ENCODE peak calls at places on chromosomes 12 and 14, in eight cellular contexts. One of them, this sample, is unnamed.

GRCh38 chr12:80040075-80040738 is 59.1 kb upstream of the OTOGL start:
- DNase-seq in fibroblast of the conjunctiva: no peak
- DNase-seq in IMR-90: peak; percentile 49
- DNase-seq in naive thymus-derived CD4-positive, alpha-beta T cell: no peak
- DNase-seq in stimulated activated CD8-positive, alpha-beta memory T cell treated with anti-CD3 and anti-CD28 coated beads, Interleukin-15, amount 100 ng/mL, for 24 hours: no peak
- DNase-seq in stimulated activated naive CD8-positive, alpha-beta T cell treated with anti-CD3 and anti-CD28 coated beads, Interleukin-15, Interleukin-2, amounts not matched to agents 100 U/mL and 50 U/mL, for 24 hours: no peak
- DNase-seq in HCT116: no peak
- DNase-seq in omental fat pad: no peak
- DNase-seq in this sample: no peak

GRCh38 chr14:73729015-73729330 is 14.8 kb upstream of the PNMA1 start:
- DNase-seq in IMR-90: no peak
- DNase-seq in naive thymus-derived CD4-positive, alpha-beta T cell: no peak
- DNase-seq in HCT116: no peak
- DNase-seq in stimulated activated naive CD8-positive, alpha-beta T cell treated with anti-CD3 and anti-CD28 coated beads, Interleukin-15, Interleukin-2, amounts not matched to agents 100 U/mL and 50 U/mL, for 24 hours: no peak
- DNase-seq in fibroblast of the conjunctiva: no peak
- DNase-seq in omental fat pad: no peak
- DNase-seq in stimulated activated CD8-positive, alpha-beta memory T cell treated with anti-CD3 and anti-CD28 coated beads, Interleukin-15, amount 100 ng/mL, for 24 hours: no peak
- DNase-seq in this sample: no peak

GRCh38 chr12:108271951-108272729 is 67.0 kb downstream of the CMKLR1 start:
- DNase-seq in naive thymus-derived CD4-positive, alpha-beta T cell: no peak
- DNase-seq in stimulated activated CD8-positive, alpha-beta memory T cell treated with anti-CD3 and anti-CD28 coated beads, Interleukin-15, amount 100 ng/mL, for 24 hours: no peak
- DNase-seq in stimulated activated naive CD8-positive, alpha-beta T cell treated with anti-CD3 and anti-CD28 coated beads, Interleukin-15, Interleukin-2, amounts not matched to agents 100 U/mL and 50 U/mL, for 24 hours: no peak
- DNase-seq in HCT116: no peak
- DNase-seq in fibroblast of the conjunctiva: no peak
- DNase-seq in omental fat pad: no peak
- DNase-seq in IMR-90: no peak
- DNase-seq in this sample: no peak

GRCh38 chr12:124715121-124715990 is 147.9 kb upstream of the NCOR2 start:
- DNase-seq in naive thymus-derived CD4-positive, alpha-beta T cell: no peak
- DNase-seq in omental fat pad: no peak
- DNase-seq in HCT116: no peak
- DNase-seq in IMR-90: peak; percentile 35
- DNase-seq in fibroblast of the conjunctiva: no peak
- DNase-seq in stimulated activated CD8-positive, alpha-beta memory T cell treated with anti-CD3 and anti-CD28 coated beads, Interleukin-15, amount 100 ng/mL, for 24 hours: no peak
- DNase-seq in stimulated activated naive CD8-positive, alpha-beta T cell treated with anti-CD3 and anti-CD28 coated beads, Interleukin-15, Interleukin-2, amounts not matched to agents 100 U/mL and 50 U/mL, for 24 hours: no peak
- DNase-seq in this sample: no peak

GRCh38 chr14:36949371-36949770 is 223.0 kb downstream of the SLC25A21 start:
- DNase-seq in stimulated activated CD8-positive, alpha-beta memory T cell treated with anti-CD3 and anti-CD28 coated beads, Interleukin-15, amount 100 ng/mL, for 24 hours: no peak
- DNase-seq in HCT116: no peak
- DNase-seq in omental fat pad: no peak
- DNase-seq in IMR-90: no peak
- DNase-seq in stimulated activated naive CD8-positive, alpha-beta T cell treated with anti-CD3 and anti-CD28 coated beads, Interleukin-15, Interleukin-2, amounts not matched to agents 100 U/mL and 50 U/mL, for 24 hours: no peak
- DNase-seq in fibroblast of the conjunctiva: no peak
- DNase-seq in naive thymus-derived CD4-positive, alpha-beta T cell: no peak
- DNase-seq in this sample: no peak

GRCh38 chr12:95004610-95005009 is 1.1 kb upstream of the NDUFA12 start:
- DNase-seq in naive thymus-derived CD4-positive, alpha-beta T cell: no peak
- DNase-seq in stimulated activated CD8-positive, alpha-beta memory T cell treated with anti-CD3 and anti-CD28 coated beads, Interleukin-15, amount 100 ng/mL, for 24 hours: no peak
- DNase-seq in IMR-90: peak; percentile 24
- DNase-seq in omental fat pad: no peak
- DNase-seq in stimulated activated naive CD8-positive, alpha-beta T cell treated with anti-CD3 and anti-CD28 coated beads, Interleukin-15, Interleukin-2, amounts not matched to agents 100 U/mL and 50 U/mL, for 24 hours: no peak
- DNase-seq in fibroblast of the conjunctiva: peak; percentile 36
- DNase-seq in HCT116: no peak
- DNase-seq in this sample: no peak

GRCh38 chr12:110780448-110780847 is 37.8 kb upstream of the PPP1CC start:
- DNase-seq in omental fat pad: no peak
- DNase-seq in stimulated activated CD8-positive, alpha-beta memory T cell treated with anti-CD3 and anti-CD28 coated beads, Interleukin-15, amount 100 ng/mL, for 24 hours: no peak
- DNase-seq in HCT116: no peak
- DNase-seq in naive thymus-derived CD4-positive, alpha-beta T cell: peak; percentile 67
- DNase-seq in stimulated activated naive CD8-positive, alpha-beta T cell treated with anti-CD3 and anti-CD28 coated beads, Interleukin-15, Interleukin-2, amounts not matched to agents 100 U/mL and 50 U/mL, for 24 hours: peak; percentile 38
- DNase-seq in fibroblast of the conjunctiva: no peak
- DNase-seq in IMR-90: no peak
- DNase-seq in this sample: no peak

GRCh38 chr12:111406474-111407370 is 999 bp downstream of the SH2B3 start:
- DNase-seq in fibroblast of the conjunctiva: no peak
- DNase-seq in IMR-90: no peak
- DNase-seq in naive thymus-derived CD4-positive, alpha-beta T cell: peak; percentile 71
- DNase-seq in HCT116: no peak
- DNase-seq in stimulated activated CD8-positive, alpha-beta memory T cell treated with anti-CD3 and anti-CD28 coated beads, Interleukin-15, amount 100 ng/mL, for 24 hours: no peak
- DNase-seq in stimulated activated naive CD8-positive, alpha-beta T cell treated with anti-CD3 and anti-CD28 coated beads, Interleukin-15, Interleukin-2, amounts not matched to agents 100 U/mL and 50 U/mL, for 24 hours: peak; percentile 72
- DNase-seq in omental fat pad: no peak
- DNase-seq in this sample: peak; percentile 79

GRCh38 chr12:108609535-108610335 is 11.9 kb upstream of the TMEM119 start:
- DNase-seq in stimulated activated naive CD8-positive, alpha-beta T cell treated with anti-CD3 and anti-CD28 coated beads, Interleukin-15, Interleukin-2, amounts not matched to agents 100 U/mL and 50 U/mL, for 24 hours: no peak
- DNase-seq in IMR-90: peak; percentile 85
- DNase-seq in stimulated activated CD8-positive, alpha-beta memory T cell treated with anti-CD3 and anti-CD28 coated beads, Interleukin-15, amount 100 ng/mL, for 24 hours: no peak
- DNase-seq in fibroblast of the conjunctiva: peak; percentile 85
- DNase-seq in naive thymus-derived CD4-positive, alpha-beta T cell: no peak
- DNase-seq in HCT116: no peak
- DNase-seq in omental fat pad: no peak
- DNase-seq in this sample: no peak

GRCh38 chr12:22173154-22173553 is 127.1 kb downstream of the CMAS start:
- DNase-seq in IMR-90: no peak
- DNase-seq in fibroblast of the conjunctiva: no peak
- DNase-seq in omental fat pad: no peak
- DNase-seq in stimulated activated CD8-positive, alpha-beta memory T cell treated with anti-CD3 and anti-CD28 coated beads, Interleukin-15, amount 100 ng/mL, for 24 hours: no peak
- DNase-seq in stimulated activated naive CD8-positive, alpha-beta T cell treated with anti-CD3 and anti-CD28 coated beads, Interleukin-15, Interleukin-2, amounts not matched to agents 100 U/mL and 50 U/mL, for 24 hours: no peak
- DNase-seq in naive thymus-derived CD4-positive, alpha-beta T cell: no peak
- DNase-seq in HCT116: no peak
- DNase-seq in this sample: no peak

GRCh38 chr14:31619440-31619839 is 58.2 kb downstream of the NUBPL start:
- DNase-seq in stimulated activated naive CD8-positive, alpha-beta T cell treated with anti-CD3 and anti-CD28 coated beads, Interleukin-15, Interleukin-2, amounts not matched to agents 100 U/mL and 50 U/mL, for 24 hours: no peak
- DNase-seq in naive thymus-derived CD4-positive, alpha-beta T cell: no peak
- DNase-seq in stimulated activated CD8-positive, alpha-beta memory T cell treated with anti-CD3 and anti-CD28 coated beads, Interleukin-15, amount 100 ng/mL, for 24 hours: no peak
- DNase-seq in omental fat pad: no peak
- DNase-seq in fibroblast of the conjunctiva: no peak
- DNase-seq in HCT116: no peak
- DNase-seq in IMR-90: no peak
- DNase-seq in this sample: no peak

GRCh38 chr14:102503576-102504224 is 5.9 kb downstream of the ANKRD9 start:
- DNase-seq in stimulated activated CD8-positive, alpha-beta memory T cell treated with anti-CD3 and anti-CD28 coated beads, Interleukin-15, amount 100 ng/mL, for 24 hours: no peak
- DNase-seq in naive thymus-derived CD4-positive, alpha-beta T cell: no peak
- DNase-seq in omental fat pad: no peak
- DNase-seq in fibroblast of the conjunctiva: no peak
- DNase-seq in HCT116: no peak
- DNase-seq in IMR-90: no peak
- DNase-seq in stimulated activated naive CD8-positive, alpha-beta T cell treated with anti-CD3 and anti-CD28 coated beads, Interleukin-15, Interleukin-2, amounts not matched to agents 100 U/mL and 50 U/mL, for 24 hours: no peak
- DNase-seq in this sample: no peak

GRCh38 chr14:48325486-48325885 is 650.1 kb upstream of the MDGA2 start:
- DNase-seq in stimulated activated naive CD8-positive, alpha-beta T cell treated with anti-CD3 and anti-CD28 coated beads, Interleukin-15, Interleukin-2, amounts not matched to agents 100 U/mL and 50 U/mL, for 24 hours: no peak
- DNase-seq in naive thymus-derived CD4-positive, alpha-beta T cell: no peak
- DNase-seq in omental fat pad: no peak
- DNase-seq in fibroblast of the conjunctiva: no peak
- DNase-seq in HCT116: no peak
- DNase-seq in IMR-90: peak; percentile 48
- DNase-seq in stimulated activated CD8-positive, alpha-beta memory T cell treated with anti-CD3 and anti-CD28 coated beads, Interleukin-15, amount 100 ng/mL, for 24 hours: no peak
- DNase-seq in this sample: no peak

GRCh38 chr12:54588110-54588831 is at the start of gene PPP1R1A:
- DNase-seq in HCT116: no peak
- DNase-seq in fibroblast of the conjunctiva: no peak
- DNase-seq in naive thymus-derived CD4-positive, alpha-beta T cell: no peak
- DNase-seq in stimulated activated CD8-positive, alpha-beta memory T cell treated with anti-CD3 and anti-CD28 coated beads, Interleukin-15, amount 100 ng/mL, for 24 hours: no peak
- DNase-seq in omental fat pad: no peak
- DNase-seq in IMR-90: no peak
- DNase-seq in stimulated activated naive CD8-positive, alpha-beta T cell treated with anti-CD3 and anti-CD28 coated beads, Interleukin-15, Interleukin-2, amounts not matched to agents 100 U/mL and 50 U/mL, for 24 hours: peak; percentile 7
- DNase-seq in this sample: no peak

GRCh38 chr12:1532796-1533195 is 61.6 kb downstream of the FBXL14 start:
- DNase-seq in IMR-90: no peak
- DNase-seq in stimulated activated naive CD8-positive, alpha-beta T cell treated with anti-CD3 and anti-CD28 coated beads, Interleukin-15, Interleukin-2, amounts not matched to agents 100 U/mL and 50 U/mL, for 24 hours: no peak
- DNase-seq in HCT116: no peak
- DNase-seq in naive thymus-derived CD4-positive, alpha-beta T cell: no peak
- DNase-seq in stimulated activated CD8-positive, alpha-beta memory T cell treated with anti-CD3 and anti-CD28 coated beads, Interleukin-15, amount 100 ng/mL, for 24 hours: no peak
- DNase-seq in omental fat pad: no peak
- DNase-seq in fibroblast of the conjunctiva: no peak
- DNase-seq in this sample: no peak

GRCh38 chr12:67362526-67362925 is 93.4 kb downstream of the CAND1 start:
- DNase-seq in naive thymus-derived CD4-positive, alpha-beta T cell: no peak
- DNase-seq in stimulated activated CD8-positive, alpha-beta memory T cell treated with anti-CD3 and anti-CD28 coated beads, Interleukin-15, amount 100 ng/mL, for 24 hours: no peak
- DNase-seq in HCT116: no peak
- DNase-seq in fibroblast of the conjunctiva: no peak
- DNase-seq in omental fat pad: no peak
- DNase-seq in stimulated activated naive CD8-positive, alpha-beta T cell treated with anti-CD3 and anti-CD28 coated beads, Interleukin-15, Interleukin-2, amounts not matched to agents 100 U/mL and 50 U/mL, for 24 hours: no peak
- DNase-seq in IMR-90: no peak
- DNase-seq in this sample: no peak

GRCh38 chr14:85214471-85214870 is 315.5 kb upstream of the FLRT2 start:
- DNase-seq in stimulated activated CD8-positive, alpha-beta memory T cell treated with anti-CD3 and anti-CD28 coated beads, Interleukin-15, amount 100 ng/mL, for 24 hours: no peak
- DNase-seq in HCT116: no peak
- DNase-seq in IMR-90: peak; percentile 28
- DNase-seq in omental fat pad: no peak
- DNase-seq in naive thymus-derived CD4-positive, alpha-beta T cell: no peak
- DNase-seq in fibroblast of the conjunctiva: no peak
- DNase-seq in stimulated activated naive CD8-positive, alpha-beta T cell treated with anti-CD3 and anti-CD28 coated beads, Interleukin-15, Interleukin-2, amounts not matched to agents 100 U/mL and 50 U/mL, for 24 hours: no peak
- DNase-seq in this sample: no peak

GRCh38 chr14:49992901-49993335 is 100.0 kb downstream of the ARF6 start:
- DNase-seq in stimulated activated CD8-positive, alpha-beta memory T cell treated with anti-CD3 and anti-CD28 coated beads, Interleukin-15, amount 100 ng/mL, for 24 hours: no peak
- DNase-seq in naive thymus-derived CD4-positive, alpha-beta T cell: peak; percentile 41
- DNase-seq in HCT116: no peak
- DNase-seq in omental fat pad: no peak
- DNase-seq in fibroblast of the conjunctiva: no peak
- DNase-seq in IMR-90: peak; percentile 91
- DNase-seq in stimulated activated naive CD8-positive, alpha-beta T cell treated with anti-CD3 and anti-CD28 coated beads, Interleukin-15, Interleukin-2, amounts not matched to agents 100 U/mL and 50 U/mL, for 24 hours: peak; percentile 69
- DNase-seq in this sample: no peak

GRCh38 chr12:52417742-52418141 is 11.6 kb upstream of the KRT82 start:
- DNase-seq in IMR-90: no peak
- DNase-seq in stimulated activated CD8-positive, alpha-beta memory T cell treated with anti-CD3 and anti-CD28 coated beads, Interleukin-15, amount 100 ng/mL, for 24 hours: no peak
- DNase-seq in HCT116: no peak
- DNase-seq in fibroblast of the conjunctiva: no peak
- DNase-seq in stimulated activated naive CD8-positive, alpha-beta T cell treated with anti-CD3 and anti-CD28 coated beads, Interleukin-15, Interleukin-2, amounts not matched to agents 100 U/mL and 50 U/mL, for 24 hours: no peak
- DNase-seq in omental fat pad: no peak
- DNase-seq in naive thymus-derived CD4-positive, alpha-beta T cell: no peak
- DNase-seq in this sample: no peak

GRCh38 chr12:92971869-92972524 is 42.9 kb upstream of the EEA1 start:
- DNase-seq in stimulated activated naive CD8-positive, alpha-beta T cell treated with anti-CD3 and anti-CD28 coated beads, Interleukin-15, Interleukin-2, amounts not matched to agents 100 U/mL and 50 U/mL, for 24 hours: no peak
- DNase-seq in naive thymus-derived CD4-positive, alpha-beta T cell: no peak
- DNase-seq in stimulated activated CD8-positive, alpha-beta memory T cell treated with anti-CD3 and anti-CD28 coated beads, Interleukin-15, amount 100 ng/mL, for 24 hours: no peak
- DNase-seq in HCT116: no peak
- DNase-seq in fibroblast of the conjunctiva: peak; percentile 66
- DNase-seq in omental fat pad: no peak
- DNase-seq in IMR-90: peak; percentile 86
- DNase-seq in this sample: no peak

GRCh38 chr12:95918194-95918993 is 24.0 kb downstream of the CCDC38 start:
- DNase-seq in IMR-90: peak; percentile 42
- DNase-seq in fibroblast of the conjunctiva: peak; percentile 36
- DNase-seq in naive thymus-derived CD4-positive, alpha-beta T cell: no peak
- DNase-seq in stimulated activated naive CD8-positive, alpha-beta T cell treated with anti-CD3 and anti-CD28 coated beads, Interleukin-15, Interleukin-2, amounts not matched to agents 100 U/mL and 50 U/mL, for 24 hours: peak; percentile 42
- DNase-seq in HCT116: peak; percentile 37
- DNase-seq in omental fat pad: no peak
- DNase-seq in stimulated activated CD8-positive, alpha-beta memory T cell treated with anti-CD3 and anti-CD28 coated beads, Interleukin-15, amount 100 ng/mL, for 24 hours: no peak
- DNase-seq in this sample: peak; percentile 44

GRCh38 chr14:51449666-51450061 is 202.0 kb upstream of the FRMD6 start:
- DNase-seq in naive thymus-derived CD4-positive, alpha-beta T cell: no peak
- DNase-seq in stimulated activated naive CD8-positive, alpha-beta T cell treated with anti-CD3 and anti-CD28 coated beads, Interleukin-15, Interleukin-2, amounts not matched to agents 100 U/mL and 50 U/mL, for 24 hours: no peak
- DNase-seq in HCT116: no peak
- DNase-seq in stimulated activated CD8-positive, alpha-beta memory T cell treated with anti-CD3 and anti-CD28 coated beads, Interleukin-15, amount 100 ng/mL, for 24 hours: no peak
- DNase-seq in omental fat pad: no peak
- DNase-seq in fibroblast of the conjunctiva: no peak
- DNase-seq in IMR-90: no peak
- DNase-seq in this sample: no peak

GRCh38 chr12:4211372-4211771 is 62.2 kb upstream of the CCND2 start:
- DNase-seq in fibroblast of the conjunctiva: no peak
- DNase-seq in stimulated activated CD8-positive, alpha-beta memory T cell treated with anti-CD3 and anti-CD28 coated beads, Interleukin-15, amount 100 ng/mL, for 24 hours: no peak
- DNase-seq in stimulated activated naive CD8-positive, alpha-beta T cell treated with anti-CD3 and anti-CD28 coated beads, Interleukin-15, Interleukin-2, amounts not matched to agents 100 U/mL and 50 U/mL, for 24 hours: no peak
- DNase-seq in IMR-90: no peak
- DNase-seq in naive thymus-derived CD4-positive, alpha-beta T cell: no peak
- DNase-seq in omental fat pad: no peak
- DNase-seq in HCT116: no peak
- DNase-seq in this sample: no peak

GRCh38 chr14:69933623-69934275 is 54.5 kb downstream of the SMOC1 start:
- DNase-seq in omental fat pad: no peak
- DNase-seq in stimulated activated CD8-positive, alpha-beta memory T cell treated with anti-CD3 and anti-CD28 coated beads, Interleukin-15, amount 100 ng/mL, for 24 hours: no peak
- DNase-seq in HCT116: no peak
- DNase-seq in naive thymus-derived CD4-positive, alpha-beta T cell: no peak
- DNase-seq in IMR-90: no peak
- DNase-seq in fibroblast of the conjunctiva: no peak
- DNase-seq in stimulated activated naive CD8-positive, alpha-beta T cell treated with anti-CD3 and anti-CD28 coated beads, Interleukin-15, Interleukin-2, amounts not matched to agents 100 U/mL and 50 U/mL, for 24 hours: no peak
- DNase-seq in this sample: no peak

GRCh38 chr14:21924479-21924878 is 250.9 kb upstream of the OR4E1 start:
- DNase-seq in fibroblast of the conjunctiva: no peak
- DNase-seq in stimulated activated naive CD8-positive, alpha-beta T cell treated with anti-CD3 and anti-CD28 coated beads, Interleukin-15, Interleukin-2, amounts not matched to agents 100 U/mL and 50 U/mL, for 24 hours: peak; percentile 53
- DNase-seq in naive thymus-derived CD4-positive, alpha-beta T cell: peak; percentile 32
- DNase-seq in HCT116: no peak
- DNase-seq in stimulated activated CD8-positive, alpha-beta memory T cell treated with anti-CD3 and anti-CD28 coated beads, Interleukin-15, amount 100 ng/mL, for 24 hours: no peak
- DNase-seq in omental fat pad: no peak
- DNase-seq in IMR-90: no peak
- DNase-seq in this sample: peak; percentile 82

GRCh38 chr12:26042645-26043044 is 82.2 kb downstream of the BHLHE41 start:
- DNase-seq in fibroblast of the conjunctiva: no peak
- DNase-seq in HCT116: no peak
- DNase-seq in stimulated activated CD8-positive, alpha-beta memory T cell treated with anti-CD3 and anti-CD28 coated beads, Interleukin-15, amount 100 ng/mL, for 24 hours: no peak
- DNase-seq in omental fat pad: no peak
- DNase-seq in naive thymus-derived CD4-positive, alpha-beta T cell: no peak
- DNase-seq in stimulated activated naive CD8-positive, alpha-beta T cell treated with anti-CD3 and anti-CD28 coated beads, Interleukin-15, Interleukin-2, amounts not matched to agents 100 U/mL and 50 U/mL, for 24 hours: no peak
- DNase-seq in IMR-90: no peak
- DNase-seq in this sample: no peak

GRCh38 chr12:57072661-57073060 is 5.9 kb downstream of the NEMP1 start:
- DNase-seq in stimulated activated CD8-positive, alpha-beta memory T cell treated with anti-CD3 and anti-CD28 coated beads, Interleukin-15, amount 100 ng/mL, for 24 hours: no peak
- DNase-seq in omental fat pad: no peak
- DNase-seq in HCT116: no peak
- DNase-seq in stimulated activated naive CD8-positive, alpha-beta T cell treated with anti-CD3 and anti-CD28 coated beads, Interleukin-15, Interleukin-2, amounts not matched to agents 100 U/mL and 50 U/mL, for 24 hours: no peak
- DNase-seq in naive thymus-derived CD4-positive, alpha-beta T cell: no peak
- DNase-seq in fibroblast of the conjunctiva: no peak
- DNase-seq in IMR-90: peak; percentile 63
- DNase-seq in this sample: no peak

GRCh38 chr12:115439008-115439601 is 755.1 kb upstream of the TBX3 start:
- DNase-seq in omental fat pad: no peak
- DNase-seq in stimulated activated naive CD8-positive, alpha-beta T cell treated with anti-CD3 and anti-CD28 coated beads, Interleukin-15, Interleukin-2, amounts not matched to agents 100 U/mL and 50 U/mL, for 24 hours: no peak
- DNase-seq in fibroblast of the conjunctiva: no peak
- DNase-seq in HCT116: no peak
- DNase-seq in IMR-90: no peak
- DNase-seq in stimulated activated CD8-positive, alpha-beta memory T cell treated with anti-CD3 and anti-CD28 coated beads, Interleukin-15, amount 100 ng/mL, for 24 hours: no peak
- DNase-seq in naive thymus-derived CD4-positive, alpha-beta T cell: no peak
- DNase-seq in this sample: no peak

This sample was measured in B cell.